ENCODE peak calls at places on chromosome 20, in five cellular contexts. H is uterus; M is neural progenitor cell; U is IMR-90; N is CD4-positive, alpha-beta T cell. K is an unnamed sample.

GRCh38 chr20:53805895-53806384 is 212.3 kb upstream of the ZNF217 start:
- DNase-seq in H (no peak), N (no peak), U (peak), M (no peak), K (no peak)

GRCh38 chr20:36519012-36519719 is 22.2 kb upstream of the MYL9 start:
- DNase-seq in M (no peak), H (no peak), U (no peak), N (no peak), K (no peak)

GRCh38 chr20:13286600-13286999 is 65.5 kb downstream of the ISM1 start:
- DNase-seq in U (no peak), H (no peak), N (no peak), M (no peak), K (no peak)

GRCh38 chr20:47236639-47236900 is 119.9 kb downstream of the ZMYND8 start:
- DNase-seq in N (no peak), H (no peak), M (no peak), U (no peak), K (no peak)

GRCh38 chr20:17534077-17534476 is 2.9 kb upstream of the BFSP1 start:
- DNase-seq in U (no peak), H (no peak), N (no peak), M (no peak), K (no peak)

GRCh38 chr20:60138263-60139127 is 180.3 kb downstream of the CDH26 start:
- DNase-seq in H (peak), N (no peak), M (no peak), U (peak), K (no peak)

GRCh38 chr20:63696628-63697356 is at the start of gene TNFRSF6B:
- DNase-seq in M (no peak), N (no peak), H (no peak), U (no peak), K (no peak)

GRCh38 chr20:63498950-63499332 is at the start of gene EEF1A2:
- DNase-seq in U (no peak), H (no peak), M (peak), N (peak), K (no peak)

GRCh38 chr20:2742934-2743559 is 50.5 kb downstream of the EBF4 start:
- DNase-seq in H (peak), M (peak), U (peak), N (peak), K (peak)

GRCh38 chr20:51419236-51419635 is 123.3 kb downstream of the NFATC2 start:
- DNase-seq in N (no peak), H (no peak), M (no peak), U (no peak), K (no peak)

GRCh38 chr20:48292806-48293205 is 507.5 kb upstream of the SULF2 start:
- DNase-seq in N (no peak), H (no peak), U (no peak), M (peak), K (no peak)

GRCh38 chr20:62616728-62617621 is 25.3 kb upstream of the SLCO4A1 start:
- DNase-seq in U (peak), H (peak), N (peak), M (peak), K (peak)

GRCh38 chr20:32539817-32540675 is 45.1 kb downstream of the NOL4L start:
- DNase-seq in U (no peak), H (no peak), N (peak), M (no peak), K (no peak)

GRCh38 chr20:10640897-10641296 is 32.9 kb downstream of the JAG1 start:
- DNase-seq in H (no peak), U (no peak), M (no peak), N (no peak), K (no peak)

GRCh38 chr20:50470249-50470858 is 39.8 kb upstream of the PTPN1 start:
- DNase-seq in M (no peak), N (no peak), H (no peak), U (no peak), K (no peak)

GRCh38 chr20:23164176-23164601 is 78.1 kb upstream of the CD93 start:
- DNase-seq in M (no peak), N (no peak), H (no peak), U (no peak), K (no peak)

GRCh38 chr20:61628480-61628879 is 376.4 kb downstream of the CDH4 start:
- DNase-seq in M (no peak), H (no peak), U (no peak), N (no peak), K (no peak)

GRCh38 chr20:14892782-14893181 is 555.4 kb upstream of the FLRT3 start:
- DNase-seq in M (no peak), N (no peak), U (no peak), H (no peak), K (no peak)

GRCh38 chr20:33401922-33402369 is 627 bp upstream of the CDK5RAP1 start:
- DNase-seq in H (no peak), M (no peak), N (no peak), U (no peak), K (no peak)

GRCh38 chr20:4563534-4563933 is 158.2 kb upstream of the PRND start:
- DNase-seq in M (peak), U (peak), N (no peak), H (no peak), K (no peak)

GRCh38 chr20:52812231-52812847 is 159.8 kb upstream of the TSHZ2 start:
- DNase-seq in N (no peak), M (no peak), H (no peak), U (no peak), K (no peak)

GRCh38 chr20:1813101-1813529 is 82.1 kb upstream of the SIRPA start:
- DNase-seq in U (peak), M (no peak), N (no peak), H (peak), K (no peak)

DNA sequence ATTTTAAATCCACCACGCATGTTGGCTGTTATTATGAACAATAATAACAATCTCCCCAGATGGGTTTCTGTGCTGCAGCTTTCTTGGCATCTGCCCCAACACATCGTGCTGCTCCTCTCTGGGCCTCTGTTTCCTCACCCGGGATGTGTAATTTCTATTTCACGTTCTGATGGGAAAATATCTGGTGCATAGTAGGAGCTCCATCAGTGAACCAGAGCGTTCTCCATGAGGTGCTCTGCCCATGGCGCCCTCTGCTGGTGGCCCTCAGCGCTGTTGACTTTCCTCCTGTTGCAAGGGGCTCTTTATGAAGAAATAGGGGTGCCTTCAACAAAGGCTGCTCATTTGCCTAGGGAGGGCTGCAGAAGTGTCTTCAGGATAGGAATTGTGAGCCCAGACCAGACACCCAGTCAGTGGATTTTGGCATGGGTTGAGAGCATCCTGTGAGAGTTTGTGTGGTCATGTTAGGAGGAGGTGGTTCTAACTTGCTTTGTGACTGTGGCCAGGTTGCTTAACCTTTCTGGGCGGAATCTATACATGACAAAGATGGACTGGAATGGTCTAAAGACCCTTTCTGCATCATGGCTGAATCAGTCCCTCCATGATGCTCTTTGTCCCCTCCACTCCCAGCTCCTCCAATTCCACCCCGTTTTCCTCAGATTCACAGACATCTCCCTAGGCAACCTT is 8.1 kb downstream of the SCRT2 start:
- DNase-seq in M (peak), H (no peak), U (peak), N (peak), K (no peak)
- TF ChIP-seq CTCF in M (peak), H (peak), U (peak), N (peak), K (peak)

DNA sequence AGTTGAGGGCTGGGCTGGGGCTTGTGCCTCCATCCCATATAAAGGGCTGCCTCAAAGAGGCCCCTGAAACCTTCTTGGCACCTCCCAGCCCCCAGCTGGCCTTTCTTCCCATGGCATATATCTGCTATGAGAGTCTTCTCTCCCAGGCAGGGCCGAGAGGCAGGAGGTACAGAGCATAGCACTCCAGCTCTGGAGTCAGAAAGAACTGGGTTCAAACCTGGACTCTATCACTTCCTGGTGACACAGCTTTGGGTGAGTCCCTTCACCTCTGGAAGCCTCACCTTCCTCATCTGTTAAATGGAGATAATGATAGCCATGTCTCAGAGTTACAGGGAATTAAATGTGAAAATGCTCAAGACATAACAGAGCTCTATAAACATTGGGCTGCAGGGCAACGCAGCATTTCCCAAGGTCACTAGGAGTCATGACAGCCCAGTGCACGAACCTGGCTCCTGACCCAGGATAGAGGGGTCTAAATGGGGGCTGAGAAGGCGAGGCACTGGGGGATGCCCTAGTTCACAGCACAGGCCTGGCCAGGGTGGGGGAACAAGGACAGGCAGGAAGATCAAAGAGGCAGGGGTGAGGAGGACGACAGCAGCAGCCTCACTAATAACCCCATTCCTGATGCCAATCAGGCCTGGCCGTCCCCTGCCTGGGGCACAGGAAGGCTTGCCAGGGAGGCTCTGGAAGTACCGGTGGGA is 1.9 kb downstream of the FAM83C start:
- DNase-seq in M (no peak), N (no peak), U (no peak), H (no peak), K (no peak)
- TF ChIP-seq CTCF in M (no peak), N (no peak), U (no peak), H (no peak), K (no peak)

DNA sequence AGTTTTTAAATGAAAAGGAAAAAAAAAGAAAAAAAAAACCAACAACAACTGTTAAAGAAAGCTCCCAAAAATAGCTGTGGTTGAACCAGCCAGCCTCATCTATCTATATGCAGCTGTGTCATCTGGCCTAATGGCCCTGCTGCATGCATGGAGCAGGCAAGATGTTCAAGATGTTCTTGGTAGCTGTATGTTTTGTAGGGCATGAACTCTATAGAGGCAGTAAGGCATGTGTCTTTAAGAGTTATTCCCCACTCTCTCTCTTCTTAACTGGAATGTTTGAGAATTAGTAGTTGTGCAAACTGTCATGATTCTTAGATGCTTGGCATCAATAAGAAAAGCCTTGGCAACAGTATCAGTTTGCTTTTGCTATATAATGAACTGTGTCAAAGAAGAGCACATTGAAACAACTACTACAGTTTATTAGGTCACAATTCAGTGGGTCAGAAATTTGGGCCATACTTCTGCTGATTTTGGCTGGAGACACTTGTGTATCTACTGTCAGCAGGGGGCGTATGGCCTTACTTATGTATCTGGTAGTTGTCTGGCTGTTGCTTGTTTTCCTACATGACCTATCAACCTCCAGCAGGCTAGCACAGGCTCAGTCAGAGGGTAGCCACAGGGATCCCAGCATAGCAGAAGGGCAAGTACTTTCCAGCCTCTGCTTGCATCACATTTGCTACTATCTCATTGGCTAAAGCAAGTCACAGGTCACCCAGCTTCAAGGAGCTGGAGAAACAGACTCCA is 56.1 kb upstream of the LAMP5 start:
- DNase-seq in U (peak), N (no peak), H (no peak), M (peak), K (no peak)
- TF ChIP-seq CTCF in U (peak), N (no peak), H (no peak), M (peak), K (peak)

GRCh38 chr20:25696384-25697131 is at the start of gene ZNF337:
- DNase-seq in U (peak), N (peak), M (peak), H (peak), K (peak)

GRCh38 chr20:25697132-25697446 is 436 bp upstream of the ZNF337 start:
- DNase-seq in M (no peak), U (no peak), H (no peak), N (no peak), K (no peak)

GRCh38 chr20:25695532-25696383 is 895 bp downstream of the ZNF337 start:
- DNase-seq in H (peak), N (no peak), U (no peak), M (peak), K (no peak)

GRCh38 chr20:25692499-25692898 is 4.2 kb downstream of the ZNF337 start:
- DNase-seq in H (no peak), U (no peak), N (no peak), M (no peak), K (no peak)
- TF ChIP-seq CTCF in H (no peak), U (no peak), N (no peak), M (no peak), K (peak)

DNA sequence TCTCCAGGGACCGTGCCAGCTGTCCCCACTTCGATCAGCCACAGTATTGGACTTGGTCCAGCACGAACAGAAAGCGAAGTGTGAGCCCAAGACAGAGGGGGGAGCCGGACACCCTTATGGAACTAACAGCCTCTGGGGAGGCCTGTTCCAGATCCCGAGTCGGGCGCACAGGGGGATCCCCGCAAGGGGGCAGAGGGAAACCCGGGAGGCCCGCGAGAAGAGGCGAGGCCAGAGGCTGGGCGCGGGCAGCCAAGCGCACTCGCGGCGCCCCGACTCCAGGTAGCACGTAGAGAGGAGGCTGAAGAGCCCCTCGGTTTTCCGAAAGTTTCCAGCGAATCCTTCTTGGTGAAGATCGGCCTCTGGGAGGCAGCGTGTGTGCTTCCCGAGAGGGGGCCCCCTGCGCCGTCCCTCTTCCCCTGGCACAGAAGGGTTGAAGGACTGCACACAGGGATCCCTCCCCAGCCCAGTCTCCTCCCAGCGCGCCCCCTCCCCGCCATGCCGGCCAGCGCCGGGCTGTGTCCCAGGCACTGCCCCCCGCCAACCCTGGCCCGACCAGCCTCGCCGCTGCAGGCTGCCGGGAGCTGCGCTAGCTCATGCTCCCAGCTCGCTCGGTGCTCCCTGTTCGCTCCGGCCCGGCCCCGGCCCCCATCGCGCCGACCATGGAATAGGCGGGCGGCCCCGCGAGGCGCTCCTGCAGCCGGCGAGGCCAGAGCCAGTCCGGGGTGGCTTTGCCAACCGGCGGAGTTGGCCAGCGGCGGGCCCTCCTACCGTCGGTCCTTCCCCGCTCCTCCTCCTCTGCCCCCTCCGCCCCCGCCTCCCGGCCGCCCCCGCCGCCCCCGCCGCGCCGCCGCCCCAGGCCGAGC is 550 bp upstream of the SLC24A3 start:
- DNase-seq in H (peak), U (no peak), N (no peak), M (peak), K (no peak)
- TF ChIP-seq CTCF in H (peak), U (no peak), N (no peak), M (no peak), K (no peak)